ENCODE peak calls at places on chromosomes 3 and 15, in four cellular contexts. B is mucosa of gallbladder, I is tibial artery, J is cardiac fibroblast. P is an unnamed sample.

GRCh38 chr3:66047321-66048050 is 8.8 kb upstream of the MAGI1 start:
- DNase-seq in B (peak), I (peak), J (peak), P (no peak)

GRCh38 chr15:52440414-52440813 is 88.3 kb downstream of the MYO5A start:
- DNase-seq in B (no peak), I (no peak), J (peak), P (no peak)

GRCh38 chr3:74564560-74564959 is 49.9 kb downstream of the CNTN3 start:
- DNase-seq in B (no peak), I (no peak), J (peak), P (no peak)

GRCh38 chr15:51600114-51600513 is 22.5 kb downstream of the DMXL2 start:
- DNase-seq in B (no peak), I (no peak), J (peak), P (no peak)

GRCh38 chr3:189947948-189948723 is 172.6 kb downstream of the P3H2 start:
- DNase-seq in B (no peak), I (no peak), J (peak), P (no peak)

GRCh38 chr15:30985081-30985531 is 6.3 kb downstream of the MTMR10 start:
- DNase-seq in B (no peak), I (peak), J (peak), P (peak)

GRCh38 chr3:55547086-55547666 is 60.1 kb upstream of the WNT5A start:
- DNase-seq in B (no peak), I (no peak), J (no peak), P (no peak)

GRCh38 chr3:67361770-67362169 is 292.6 kb downstream of the SUCLG2 start:
- DNase-seq in B (no peak), I (no peak), J (no peak), P (no peak)

GRCh38 chr3:65787827-65788226 is 250.9 kb downstream of the MAGI1 start:
- DNase-seq in B (no peak), I (no peak), J (no peak), P (no peak)

GRCh38 chr3:70861855-70862254 is 549.4 kb upstream of the MDFIC2 start:
- DNase-seq in B (no peak), I (no peak), J (peak), P (no peak)

GRCh38 chr3:46228259-46229222 is 13.7 kb upstream of the CCR3 start:
- DNase-seq in B (no peak), I (peak), J (peak), P (no peak)

GRCh38 chr3:121703973-121704372 is 43.3 kb upstream of the HCLS1 start:
- DNase-seq in B (no peak), I (no peak), J (no peak), P (no peak)

GRCh38 chr15:67216859-67217258 is 37.6 kb downstream of the AAGAB start:
- DNase-seq in B (no peak), I (no peak), J (no peak), P (no peak)

GRCh38 chr15:98823012-98823458 is 174.7 kb downstream of the IGF1R start:
- DNase-seq in B (no peak), I (no peak), J (peak), P (no peak)

GRCh38 chr15:43441316-43441715 is 51.6 kb downstream of the TP53BP1 start:
- DNase-seq in B (no peak), I (no peak), J (peak), P (no peak)

P was measured in left colon.